ENCODE peak calls at places on chromosomes 7 and 10, in ten cellular contexts. One of them, this sample, is unnamed.

GRCh38 chr7:74017122-74017521 is 10.9 kb upstream of the ELN start:
- DNase-seq in DND-41: no peak
- DNase-seq in uterus: no peak
- DNase-seq in cardiac muscle cell: no peak
- DNase-seq in transverse colon: no peak
- DNase-seq in stomach: no peak
- DNase-seq in fibroblast of lung: no peak
- DNase-seq in AG04450: no peak
- DNase-seq in GM23338: no peak
- DNase-seq in MM.1S: no peak
- DNase-seq in this sample: no peak

GRCh38 chr7:30143748-30144251 is 9.0 kb downstream of the MTURN start:
- DNase-seq in DND-41: no peak
- DNase-seq in uterus: no peak
- DNase-seq in cardiac muscle cell: peak
- DNase-seq in transverse colon: no peak
- DNase-seq in stomach: no peak
- DNase-seq in fibroblast of lung: peak
- DNase-seq in AG04450: no peak
- DNase-seq in GM23338: no peak
- DNase-seq in MM.1S: peak
- DNase-seq in this sample: no peak

GRCh38 chr10:129788211-129788610 is 175.9 kb downstream of the EBF3 start:
- DNase-seq in DND-41: no peak
- DNase-seq in uterus: no peak
- DNase-seq in cardiac muscle cell: no peak
- DNase-seq in transverse colon: no peak
- DNase-seq in stomach: no peak
- DNase-seq in fibroblast of lung: no peak
- DNase-seq in AG04450: no peak
- DNase-seq in GM23338: no peak
- DNase-seq in MM.1S: no peak
- DNase-seq in this sample: no peak

GRCh38 chr10:128631801-128632241 is 505.6 kb upstream of the MKI67 start:
- DNase-seq in DND-41: no peak
- DNase-seq in uterus: no peak
- DNase-seq in cardiac muscle cell: peak
- DNase-seq in transverse colon: no peak
- DNase-seq in stomach: no peak
- DNase-seq in fibroblast of lung: peak
- DNase-seq in AG04450: no peak
- DNase-seq in GM23338: peak
- DNase-seq in MM.1S: peak
- DNase-seq in this sample: no peak

GRCh38 chr10:114616103-114616502 is 42.0 kb downstream of the ABLIM1 start:
- DNase-seq in DND-41: no peak
- DNase-seq in uterus: no peak
- DNase-seq in cardiac muscle cell: no peak
- DNase-seq in transverse colon: no peak
- DNase-seq in stomach: no peak
- DNase-seq in fibroblast of lung: no peak
- DNase-seq in AG04450: no peak
- DNase-seq in GM23338: no peak
- DNase-seq in MM.1S: no peak
- DNase-seq in this sample: no peak

GRCh38 chr10:22894714-22895113 is 33.1 kb upstream of the ARMC3 start:
- DNase-seq in DND-41: no peak
- DNase-seq in uterus: no peak
- DNase-seq in cardiac muscle cell: peak
- DNase-seq in transverse colon: no peak
- DNase-seq in stomach: no peak
- DNase-seq in fibroblast of lung: no peak
- DNase-seq in AG04450: no peak
- DNase-seq in GM23338: no peak
- DNase-seq in MM.1S: no peak
- DNase-seq in this sample: no peak

GRCh38 chr7:47091141-47091540 is 490.8 kb downstream of the TNS3 start:
- DNase-seq in DND-41: no peak
- DNase-seq in uterus: no peak
- DNase-seq in cardiac muscle cell: no peak
- DNase-seq in transverse colon: no peak
- DNase-seq in stomach: no peak
- DNase-seq in fibroblast of lung: peak
- DNase-seq in AG04450: no peak
- DNase-seq in GM23338: no peak
- DNase-seq in MM.1S: no peak
- DNase-seq in this sample: no peak

GRCh38 chr7:69880848-69881247 is 282.6 kb downstream of the AUTS2 start:
- DNase-seq in DND-41: no peak
- DNase-seq in uterus: no peak
- DNase-seq in cardiac muscle cell: no peak
- DNase-seq in transverse colon: no peak
- DNase-seq in stomach: no peak
- DNase-seq in fibroblast of lung: no peak
- DNase-seq in AG04450: no peak
- DNase-seq in GM23338: no peak
- DNase-seq in MM.1S: no peak
- DNase-seq in this sample: no peak

GRCh38 chr7:142908921-142909870 is 23.7 kb upstream of the TRPV6 start:
- DNase-seq in DND-41: no peak
- DNase-seq in uterus: no peak
- DNase-seq in cardiac muscle cell: peak
- DNase-seq in transverse colon: no peak
- DNase-seq in stomach: peak
- DNase-seq in fibroblast of lung: no peak
- DNase-seq in AG04450: no peak
- DNase-seq in GM23338: peak
- DNase-seq in MM.1S: peak
- DNase-seq in this sample: peak

GRCh38 chr10:26486985-26487850 is 49.1 kb downstream of the APBB1IP start:
- DNase-seq in DND-41: no peak
- DNase-seq in uterus: peak
- DNase-seq in cardiac muscle cell: peak
- DNase-seq in transverse colon: peak
- DNase-seq in stomach: no peak
- DNase-seq in fibroblast of lung: peak
- DNase-seq in AG04450: peak
- DNase-seq in GM23338: no peak
- DNase-seq in MM.1S: no peak
- DNase-seq in this sample: peak

GRCh38 chr7:141145630-141145982 is 71.7 kb downstream of the TMEM178B start:
- DNase-seq in DND-41: no peak
- DNase-seq in uterus: no peak
- DNase-seq in cardiac muscle cell: no peak
- DNase-seq in transverse colon: no peak
- DNase-seq in stomach: no peak
- DNase-seq in fibroblast of lung: no peak
- DNase-seq in AG04450: no peak
- DNase-seq in GM23338: no peak
- DNase-seq in MM.1S: no peak
- DNase-seq in this sample: no peak

GRCh38 chr10:73404690-73405089 is 9.2 kb downstream of the ANXA7 start:
- DNase-seq in DND-41: no peak
- DNase-seq in uterus: no peak
- DNase-seq in cardiac muscle cell: no peak
- DNase-seq in transverse colon: no peak
- DNase-seq in stomach: no peak
- DNase-seq in fibroblast of lung: no peak
- DNase-seq in AG04450: no peak
- DNase-seq in GM23338: no peak
- DNase-seq in MM.1S: no peak
- DNase-seq in this sample: no peak
- H3K27ac ChIP-seq in DND-41: no peak
- H3K27ac ChIP-seq in uterus: no peak
- H3K27ac ChIP-seq in cardiac muscle cell: no peak
- H3K27ac ChIP-seq in transverse colon: no peak
- H3K27ac ChIP-seq in stomach: no peak
- H3K27ac ChIP-seq in fibroblast of lung: no peak
- H3K27ac ChIP-seq in AG04450: no peak
- H3K27ac ChIP-seq in GM23338: no peak
- H3K27ac ChIP-seq in MM.1S: no peak
- H3K27ac ChIP-seq in this sample: no peak

DNA sequence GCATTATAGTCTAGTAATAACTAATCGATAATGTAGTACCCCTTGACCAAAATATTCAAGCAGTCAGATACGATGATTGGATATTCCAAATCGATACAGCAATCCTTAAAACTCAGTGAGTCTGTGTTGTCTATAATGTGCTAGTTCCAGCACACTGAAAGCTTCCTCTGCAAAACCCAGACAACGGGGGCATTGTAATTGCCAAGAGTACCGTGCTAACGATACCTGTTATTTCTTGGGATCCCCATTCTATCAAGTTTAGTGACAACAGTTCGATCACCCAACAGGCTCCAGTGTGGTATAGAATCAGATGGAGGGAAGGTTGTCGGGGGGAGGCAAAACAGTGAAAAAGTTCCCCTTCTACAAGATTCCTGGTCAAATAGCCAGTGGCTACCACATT is 865 bp downstream of the ZNF438 start:
- DNase-seq in DND-41: no peak
- DNase-seq in uterus: no peak
- DNase-seq in cardiac muscle cell: no peak
- DNase-seq in transverse colon: no peak
- DNase-seq in stomach: no peak
- DNase-seq in fibroblast of lung: no peak
- DNase-seq in AG04450: no peak
- DNase-seq in GM23338: no peak
- DNase-seq in MM.1S: no peak
- DNase-seq in this sample: no peak
- H3K4me3 ChIP-seq in DND-41: peak
- H3K4me3 ChIP-seq in uterus: peak
- H3K4me3 ChIP-seq in cardiac muscle cell: peak
- H3K4me3 ChIP-seq in transverse colon: peak
- H3K4me3 ChIP-seq in stomach: peak
- H3K4me3 ChIP-seq in fibroblast of lung: peak
- H3K4me3 ChIP-seq in AG04450: peak
- H3K4me3 ChIP-seq in GM23338: peak
- H3K4me3 ChIP-seq in MM.1S: peak
- H3K4me3 ChIP-seq in this sample: peak

GRCh38 chr10:118903691-118904090 is 125.8 kb upstream of the NANOS1 start:
- DNase-seq in DND-41: no peak
- DNase-seq in uterus: no peak
- DNase-seq in cardiac muscle cell: no peak
- DNase-seq in transverse colon: no peak
- DNase-seq in stomach: no peak
- DNase-seq in fibroblast of lung: no peak
- DNase-seq in AG04450: no peak
- DNase-seq in GM23338: no peak
- DNase-seq in MM.1S: no peak
- DNase-seq in this sample: no peak

GRCh38 chr10:118903251-118903650 is 126.3 kb upstream of the NANOS1 start:
- DNase-seq in DND-41: no peak
- DNase-seq in uterus: no peak
- DNase-seq in cardiac muscle cell: no peak
- DNase-seq in transverse colon: no peak
- DNase-seq in stomach: no peak
- DNase-seq in fibroblast of lung: no peak
- DNase-seq in AG04450: no peak
- DNase-seq in GM23338: no peak
- DNase-seq in MM.1S: no peak
- DNase-seq in this sample: no peak

GRCh38 chr10:118901409-118901808 is 128.1 kb upstream of the NANOS1 start:
- DNase-seq in DND-41: no peak
- DNase-seq in uterus: no peak
- DNase-seq in cardiac muscle cell: no peak
- DNase-seq in transverse colon: no peak
- DNase-seq in stomach: no peak
- DNase-seq in fibroblast of lung: no peak
- DNase-seq in AG04450: no peak
- DNase-seq in GM23338: no peak
- DNase-seq in MM.1S: no peak
- DNase-seq in this sample: no peak

GRCh38 chr10:118907051-118907450 is 122.5 kb upstream of the NANOS1 start:
- DNase-seq in DND-41: no peak
- DNase-seq in uterus: no peak
- DNase-seq in cardiac muscle cell: no peak
- DNase-seq in transverse colon: no peak
- DNase-seq in stomach: no peak
- DNase-seq in fibroblast of lung: no peak
- DNase-seq in AG04450: no peak
- DNase-seq in GM23338: no peak
- DNase-seq in MM.1S: no peak
- DNase-seq in this sample: no peak

DNA sequence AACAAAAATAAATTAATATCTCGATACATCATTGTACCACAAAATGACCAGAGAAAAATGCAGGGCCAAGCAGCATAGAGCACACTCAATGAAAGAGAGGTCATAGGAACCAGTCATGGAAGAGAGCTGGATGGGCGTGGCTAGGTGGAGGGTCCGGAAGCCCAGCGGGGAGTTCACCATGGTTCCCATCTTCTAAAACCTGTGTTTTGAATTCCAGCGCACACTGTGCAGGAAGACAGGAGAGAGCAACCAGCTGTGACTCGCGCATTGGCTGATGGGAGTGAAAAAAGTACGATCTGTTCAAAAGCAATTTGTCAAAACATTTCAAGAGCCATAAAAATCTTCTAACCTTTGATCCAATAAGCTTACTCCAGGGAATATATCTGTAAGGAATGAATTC is 125.2 kb upstream of the NANOS1 start:
- DNase-seq in DND-41: no peak
- DNase-seq in uterus: no peak
- DNase-seq in cardiac muscle cell: no peak
- DNase-seq in transverse colon: no peak
- DNase-seq in stomach: no peak
- DNase-seq in fibroblast of lung: no peak
- DNase-seq in AG04450: no peak
- DNase-seq in GM23338: no peak
- DNase-seq in MM.1S: no peak
- DNase-seq in this sample: no peak
- H3K27ac ChIP-seq in DND-41: no peak
- H3K27ac ChIP-seq in uterus: no peak
- H3K27ac ChIP-seq in cardiac muscle cell: no peak
- H3K27ac ChIP-seq in transverse colon: no peak
- H3K27ac ChIP-seq in stomach: no peak
- H3K27ac ChIP-seq in fibroblast of lung: no peak
- H3K27ac ChIP-seq in AG04450: no peak
- H3K27ac ChIP-seq in GM23338: no peak
- H3K27ac ChIP-seq in MM.1S: no peak
- H3K27ac ChIP-seq in this sample: no peak

DNA sequence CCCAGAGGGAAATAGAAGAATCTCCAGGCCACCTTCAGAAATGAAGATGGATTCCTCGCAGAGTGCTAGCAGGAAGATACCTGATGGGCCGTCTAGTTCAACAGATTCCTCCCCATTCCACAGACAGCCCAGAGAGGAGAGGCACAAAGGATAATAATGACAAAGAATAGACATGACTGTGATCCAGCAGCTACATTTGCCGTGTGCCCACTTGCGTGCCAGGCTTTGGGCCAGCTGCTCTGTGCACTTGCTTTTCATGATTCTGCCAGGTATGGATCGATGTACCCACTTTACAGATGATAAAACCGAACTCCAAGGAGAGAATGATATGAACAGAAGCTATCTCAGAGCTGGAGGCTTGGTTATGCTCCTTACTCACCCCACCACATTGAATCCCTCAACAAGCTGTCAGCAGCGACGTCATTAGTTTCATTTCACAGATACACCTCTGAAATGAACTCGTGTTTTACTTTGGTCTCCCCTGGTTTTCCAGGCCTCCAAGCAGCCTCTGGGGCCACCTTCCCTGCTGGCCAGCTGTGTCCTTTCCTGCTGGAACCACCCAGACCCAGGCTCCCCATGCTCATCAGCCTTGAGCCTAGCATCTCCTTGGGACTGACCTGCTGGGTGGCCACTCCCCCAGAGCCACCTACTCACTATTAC is 11.9 kb upstream of the WDFY4 start:
- DNase-seq in DND-41: no peak
- DNase-seq in uterus: no peak
- DNase-seq in cardiac muscle cell: no peak
- DNase-seq in transverse colon: no peak
- DNase-seq in stomach: no peak
- DNase-seq in fibroblast of lung: no peak
- DNase-seq in AG04450: no peak
- DNase-seq in GM23338: no peak
- DNase-seq in MM.1S: no peak
- DNase-seq in this sample: no peak
- H3K4me3 ChIP-seq in DND-41: no peak
- H3K4me3 ChIP-seq in uterus: no peak
- H3K4me3 ChIP-seq in cardiac muscle cell: no peak
- H3K4me3 ChIP-seq in transverse colon: no peak
- H3K4me3 ChIP-seq in stomach: no peak
- H3K4me3 ChIP-seq in fibroblast of lung: no peak
- H3K4me3 ChIP-seq in AG04450: no peak
- H3K4me3 ChIP-seq in GM23338: no peak
- H3K4me3 ChIP-seq in MM.1S: no peak
- H3K4me3 ChIP-seq in this sample: no peak